ENCODE peak calls at places on chromosomes 16 and 17, in eight cellular contexts. N is cardiac muscle cell, H is OCI-LY7, C is PC-3, P is gastrocnemius medialis, T is osteoblast, U is body of pancreas, K is lung. J is an unnamed sample.

GRCh38 chr16:11270602-11271162 is 1.6 kb upstream of the TNP2 start:
- DNase-seq in N (no peak), H (no peak), C (no peak), P (no peak), T (peak; percentile 21), U (no peak), K (no peak), J (no peak)

GRCh38 chr17:77314601-77315000 is 173.8 kb downstream of the SEC14L1 start:
- DNase-seq in N (no peak), H (no peak), C (no peak), P (peak; percentile 9), T (peak; percentile 14), U (no peak), K (no peak), J (peak; percentile 53)

GRCh38 chr16:9151597-9151996 is 60.2 kb downstream of the HAPSTR1 start:
- DNase-seq in N (no peak), H (peak; percentile 61), C (no peak), P (no peak), T (no peak), U (no peak), K (no peak), J (no peak)

GRCh38 chr17:49631496-49631895 is 46.4 kb downstream of the SPOP start:
- DNase-seq in N (no peak), H (no peak), C (no peak), P (no peak), T (no peak), U (no peak), K (no peak), J (no peak)

GRCh38 chr16:1773703-1774455 is 945 bp upstream of the MRPS34 start:
- DNase-seq in N (no peak), H (peak; percentile 50), C (no peak), P (peak; percentile 54), T (peak; percentile 97), U (no peak), K (peak; percentile 53), J (no peak)

GRCh38 chr17:20066253-20066652 is 57.1 kb downstream of the SPECC1 start:
- DNase-seq in N (no peak), H (no peak), C (peak; percentile 99), P (peak; percentile 53), T (peak; percentile 46), U (peak; percentile 55), K (no peak), J (peak; percentile 86)

GRCh38 chr16:23704772-23705516 is 8.1 kb downstream of the ERN2 start:
- DNase-seq in N (no peak), H (no peak), C (no peak), P (no peak), T (no peak), U (no peak), K (no peak), J (no peak)

GRCh38 chr17:64682261-64683181 is 20.4 kb upstream of the SMURF2 start:
- DNase-seq in N (no peak), H (no peak), C (peak; percentile 83), P (no peak), T (peak; percentile 80), U (no peak), K (no peak), J (no peak)

DNA sequence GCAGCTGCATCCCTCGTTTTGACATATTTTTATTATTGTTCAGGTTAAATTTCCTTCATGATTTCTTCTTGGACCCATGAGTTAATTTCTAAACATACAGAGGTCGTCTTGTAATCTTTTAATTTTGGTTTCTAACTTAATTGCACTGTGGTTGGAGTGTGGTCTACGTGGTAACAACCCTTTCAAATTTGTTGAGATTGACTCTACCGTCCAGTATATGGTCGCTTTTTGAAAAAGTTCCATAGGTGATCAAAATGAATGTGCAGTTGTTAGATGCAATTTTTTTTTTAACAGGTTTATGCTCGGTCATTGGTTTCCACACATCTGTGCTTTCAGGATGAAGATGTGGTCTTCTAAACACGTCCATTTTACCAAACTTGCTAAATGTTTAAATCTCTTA is 11.0 kb upstream of the SLC6A4 start:
- DNase-seq in N (no peak), H (no peak), C (no peak), P (no peak), T (no peak), U (no peak), K (no peak), J (no peak)
- H3K36me3 ChIP-seq in N (peaks cover 16% of the 10 kb centered on the region), H (peaks cover 51% of the 10 kb centered on the region), C (peaks cover 10% of the 10 kb centered on the region), P (no peaks in the 10 kb centered on the region), T (peaks cover 19% of the 10 kb centered on the region), U (no peaks in the 10 kb centered on the region), K (peaks cover 10% of the 10 kb centered on the region), J (peaks cover 20% of the 10 kb centered on the region)

GRCh38 chr17:58271532-58271931 is 9.2 kb downstream of the MPO start:
- DNase-seq in N (no peak), H (no peak), C (no peak), P (no peak), T (peak; percentile 48), U (no peak), K (no peak), J (no peak)

GRCh38 chr17:58272367-58273280 is 8.1 kb downstream of the MPO start:
- DNase-seq in N (no peak), H (no peak), C (no peak), P (no peak), T (peak; percentile 81), U (no peak), K (no peak), J (no peak)

GRCh38 chr17:58269557-58270291 is 11.0 kb downstream of the MPO start:
- DNase-seq in N (no peak), H (no peak), C (no peak), P (no peak), T (peak; percentile 57), U (no peak), K (no peak), J (no peak)

GRCh38 chr17:58268774-58269556 is 11.8 kb downstream of the MPO start:
- DNase-seq in N (no peak), H (no peak), C (no peak), P (no peak), T (peak; percentile 41), U (no peak), K (no peak), J (no peak)

GRCh38 chr17:58270476-58271290 is 10.1 kb downstream of the MPO start:
- DNase-seq in N (no peak), H (peak; percentile 11), C (peak; percentile 31), P (no peak), T (peak; percentile 47), U (no peak), K (no peak), J (no peak)
- TF ChIP-seq CTCF in N (peak; percentile 13), H (peak; percentile 59), C (peak; percentile 64), P (no peak), T (no peak), U (no peak), K (no peak), J (no peak)

GRCh38 chr17:46108550-46109110 is 84.6 kb downstream of the KANSL1 start:
- DNase-seq in N (no peak), H (no peak), C (peak; percentile 57), P (peak; percentile 54), T (no peak), U (no peak), K (no peak), J (no peak)
- H3K4me1 ChIP-seq in N (peaks cover 54% of the 10 kb centered on the region), H (no peaks in the 10 kb centered on the region), C (peaks cover 31% of the 10 kb centered on the region), P (peaks cover 59% of the 10 kb centered on the region), T (peaks cover 2% of the 10 kb centered on the region), U (peaks cover 55% of the 10 kb centered on the region), K (peaks cover 12% of the 10 kb centered on the region), J (peaks cover 20% of the 10 kb centered on the region)

GRCh38 chr17:63682981-63683380 is 16.9 kb downstream of the LIMD2 start:
- DNase-seq in N (no peak), H (no peak), C (no peak), P (no peak), T (no peak), U (no peak), K (no peak), J (no peak)

GRCh38 chr17:63680700-63681099 is 19.2 kb downstream of the LIMD2 start:
- DNase-seq in N (no peak), H (no peak), C (no peak), P (no peak), T (no peak), U (no peak), K (no peak), J (no peak)

GRCh38 chr17:63685021-63685420 is 14.9 kb downstream of the LIMD2 start:
- DNase-seq in N (no peak), H (no peak), C (no peak), P (no peak), T (peak; percentile 29), U (no peak), K (no peak), J (no peak)

GRCh38 chr17:63681530-63681929 is 18.4 kb downstream of the LIMD2 start:
- DNase-seq in N (no peak), H (no peak), C (no peak), P (no peak), T (no peak), U (no peak), K (no peak), J (no peak)

GRCh38 chr17:63682441-63682840 is 17.5 kb downstream of the LIMD2 start:
- DNase-seq in N (no peak), H (no peak), C (no peak), P (no peak), T (no peak), U (no peak), K (no peak), J (no peak)
- H3K36me3 ChIP-seq in N (peaks cover 16% of the 10 kb centered on the region), H (peaks cover 26% of the 10 kb centered on the region), C (no peaks in the 10 kb centered on the region), P (peaks cover 5% of the 10 kb centered on the region), T (peaks cover 37% of the 10 kb centered on the region), U (no peaks in the 10 kb centered on the region), K (peaks cover 19% of the 10 kb centered on the region), J (peaks cover 30% of the 10 kb centered on the region)

DNA sequence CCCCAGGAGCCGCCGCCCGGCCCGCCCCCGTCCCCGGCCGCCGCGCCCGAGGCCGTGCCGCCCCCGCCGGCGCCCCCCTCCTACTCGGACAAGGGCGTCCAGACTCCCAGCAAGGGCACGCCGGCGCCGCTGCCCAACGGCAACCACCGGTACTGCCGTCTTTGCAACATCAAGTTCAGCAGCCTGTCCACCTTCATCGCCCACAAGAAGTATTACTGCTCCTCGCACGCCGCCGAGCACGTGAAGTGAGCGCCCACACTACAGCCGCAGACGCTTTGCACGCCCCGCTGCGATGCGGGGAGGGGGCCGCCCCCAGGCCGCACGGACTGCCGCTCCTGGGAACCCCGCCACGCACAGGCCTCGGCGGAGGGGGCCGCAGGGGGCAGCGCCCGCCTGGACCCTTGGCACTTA is 35.5 kb upstream of the ZC3H18 start:
- DNase-seq in N (peak; percentile 58), H (peak; percentile 41), C (peak; percentile 19), P (peak; percentile 54), T (peak; percentile 98), U (peak; percentile 13), K (no peak), J (no peak)
- TF ChIP-seq CTCF in N (no peak), H (no peak), C (no peak), P (no peak), T (no peak), U (no peak), K (no peak), J (no peak)

DNA sequence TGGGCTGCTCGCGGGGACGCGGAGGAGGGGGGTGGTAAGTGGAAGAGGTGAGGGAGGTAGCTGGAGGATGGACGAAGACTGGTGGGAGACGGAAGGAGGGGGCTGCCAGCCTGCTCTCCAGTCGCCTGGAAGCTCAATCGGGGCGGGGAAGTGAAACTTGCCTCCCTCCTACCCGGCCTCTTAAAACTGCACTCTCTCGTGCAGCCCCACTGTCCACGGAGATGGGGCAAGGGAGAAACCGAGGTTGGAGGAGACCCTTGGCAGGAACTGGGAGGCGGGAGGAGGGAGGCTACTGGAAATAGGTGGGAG is 1.1 kb downstream of the SOX9 start:
- DNase-seq in N (no peak), H (no peak), C (peak; percentile 42), P (no peak), T (peak; percentile 95), U (no peak), K (no peak), J (no peak)
- H3K4me1 ChIP-seq in N (peaks cover 38% of the 10 kb centered on the region), H (no peaks in the 10 kb centered on the region), C (peaks cover 49% of the 10 kb centered on the region), P (peaks cover 30% of the 10 kb centered on the region), T (peaks cover 53% of the 10 kb centered on the region), U (peaks cover 49% of the 10 kb centered on the region), K (peaks cover 23% of the 10 kb centered on the region), J (peaks cover 39% of the 10 kb centered on the region)

J was measured in RWPE2.